ENCODE peak calls at places on chromosomes 2 and 18, in six cellular contexts. C is hepatocyte; H is HepG2; M is T-helper 2 cell treated with Interferon-gamma antibody and Interleukin-4, amounts not matched to agents 5 μg/mL and 100 μg/mL, for 36 hours; R is germinal center; L is astrocyte of the spinal cord. E is an unnamed sample.

GRCh38 chr2:228657807-228658402 is 476.4 kb upstream of the SPHKAP start:
- DNase-seq in C (peak; percentile 55), H (peak; percentile 19), M (no peak), R (no peak), L (peak; percentile 48), E (peak; percentile 53)

GRCh38 chr2:41847744-41848441 is 199.9 kb upstream of the PKDCC start:
- DNase-seq in C (peak; percentile 52), H (peak; percentile 96), M (no peak), R (no peak), L (no peak), E (no peak)

GRCh38 chr2:11412449-11412810 is 53.5 kb downstream of the E2F6 start:
- DNase-seq in C (no peak), H (no peak), M (no peak), R (no peak), L (no peak), E (no peak)

GRCh38 chr2:69594341-69594740 is 49.2 kb downstream of the AAK1 start:
- DNase-seq in C (no peak), H (no peak), M (no peak), R (no peak), L (peak; percentile 45), E (no peak)

GRCh38 chr18:25288340-25288955 is 63.5 kb downstream of the ZNF521 start:
- DNase-seq in C (no peak), H (no peak), M (no peak), R (no peak), L (no peak), E (no peak)

GRCh38 chr2:239152916-239153305 is 247.9 kb downstream of the HDAC4 start:
- DNase-seq in C (no peak), H (no peak), M (no peak), R (no peak), L (no peak), E (no peak)

GRCh38 chr2:31429759-31430438 is 15.4 kb upstream of the XDH start:
- DNase-seq in C (no peak), H (no peak), M (no peak), R (no peak), L (peak; percentile 40), E (no peak)

GRCh38 chr2:72788756-72789155 is 37.1 kb downstream of the EXOC6B start:
- DNase-seq in C (no peak), H (no peak), M (no peak), R (no peak), L (peak; percentile 58), E (no peak)

GRCh38 chr2:106782658-106783057 is 103.3 kb downstream of the ST6GAL2 start:
- DNase-seq in C (no peak), H (no peak), M (no peak), R (no peak), L (no peak), E (no peak)

GRCh38 chr2:172702451-172702850 is 33.2 kb upstream of the RAPGEF4 start:
- DNase-seq in C (no peak), H (no peak), M (no peak), R (no peak), L (no peak), E (no peak)

GRCh38 chr18:29879763-29880162 is 1162.8 kb downstream of the DSC3 start:
- DNase-seq in C (no peak), H (no peak), M (no peak), R (no peak), L (no peak), E (no peak)

GRCh38 chr2:239309398-239310245 is 91.2 kb downstream of the HDAC4 start:
- DNase-seq in C (no peak), H (no peak), M (no peak), R (no peak), L (no peak), E (no peak)

GRCh38 chr2:157325786-157326185 is at the start of gene ERMN:
- DNase-seq in C (no peak), H (no peak), M (no peak), R (no peak), L (no peak), E (no peak)

GRCh38 chr2:184053326-184053725 is 545.0 kb upstream of the ZNF804A start:
- DNase-seq in C (no peak), H (no peak), M (no peak), R (no peak), L (peak; percentile 13), E (no peak)

GRCh38 chr2:37105150-37105549 is 20.8 kb downstream of the GPATCH11 start:
- DNase-seq in C (no peak), H (no peak), M (no peak), R (no peak), L (no peak), E (no peak)

GRCh38 chr2:231674587-231675334 is 33.6 kb upstream of the PTMA start:
- DNase-seq in C (peak; percentile 86), H (peak; percentile 69), M (peak; percentile 59), R (peak; percentile 75), L (peak; percentile 50), E (peak; percentile 78)

GRCh38 chr2:47083886-47084682 is 71.0 kb downstream of the STPG4 start:
- DNase-seq in C (no peak), H (no peak), M (no peak), R (no peak), L (no peak), E (no peak)

GRCh38 chr2:96305091-96305978 is at the start of gene SNRNP200:
- DNase-seq in C (peak; percentile 94), H (peak; percentile 86), M (peak; percentile 89), R (peak; percentile 85), L (peak; percentile 82), E (peak; percentile 93)

GRCh38 chr2:207655000-207655399 is 29.8 kb upstream of the METTL21A start:
- DNase-seq in C (no peak), H (no peak), M (no peak), R (no peak), L (no peak), E (no peak)

GRCh38 chr2:235847576-235847975 is 320.6 kb downstream of the GBX2 start:
- DNase-seq in C (no peak), H (no peak), M (no peak), R (no peak), L (no peak), E (no peak)

GRCh38 chr18:44178476-44178875 is 502.2 kb upstream of the SETBP1 start:
- DNase-seq in C (no peak), H (no peak), M (no peak), R (no peak), L (no peak), E (no peak)

GRCh38 chr2:40256649-40257048 is 195.2 kb downstream of the SLC8A1 start:
- DNase-seq in C (no peak), H (peak; percentile 12), M (no peak), R (peak; percentile 23), L (no peak), E (peak; percentile 44)